ENCODE peak calls at places on chromosomes 2 and 18, in eight cellular contexts. S is stimulated activated CD4-positive, alpha-beta T cell treated with anti-CD3 and anti-CD28 coated beads, Interleukin-15, amount 100 ng/mL, for 1 hour; C is CD8-positive, alpha-beta memory T cell; O is PC-3; N is iPS-NIHi11; K is amniotic epithelial cell; F is A172; V is skeletal muscle cell. Z is an unnamed sample.

GRCh38 chr2:65299246-65299645 is 71.6 kb downstream of the ACTR2 start:
- DNase-seq in S (peak), C (no peak), O (peak), N (no peak), K (no peak), F (peak), V (peak), Z (no peak)

GRCh38 chr2:207252416-207252815 is 86.7 kb upstream of the KLF7 start:
- DNase-seq in S (no peak), C (no peak), O (no peak), N (no peak), K (no peak), F (no peak), V (no peak), Z (no peak)

GRCh38 chr2:10911291-10912075 is at the start of gene KCNF1:
- DNase-seq in S (no peak), C (no peak), O (peak), N (peak), K (peak), F (peak), V (peak), Z (peak)

GRCh38 chr2:112162956-112163355 is 24.8 kb downstream of the FBLN7 start:
- DNase-seq in S (no peak), C (no peak), O (no peak), N (no peak), K (no peak), F (no peak), V (no peak), Z (no peak)

GRCh38 chr2:200471324-200471848 is 38.5 kb downstream of the KCTD18 start:
- DNase-seq in S (no peak), C (peak), O (peak), N (peak), K (no peak), F (peak), V (no peak), Z (peak)

GRCh38 chr18:12253517-12254136 is 534 bp upstream of the CIDEA start:
- DNase-seq in S (no peak), C (no peak), O (no peak), N (peak), K (no peak), F (no peak), V (no peak), Z (no peak)

GRCh38 chr2:98486374-98486981 is 41.8 kb downstream of the INPP4A start:
- DNase-seq in S (no peak), C (no peak), O (no peak), N (no peak), K (no peak), F (no peak), V (no peak), Z (no peak)

GRCh38 chr2:202841090-202841867 is 30.3 kb downstream of the ICA1L start:
- DNase-seq in S (no peak), C (no peak), O (no peak), N (no peak), K (no peak), F (no peak), V (no peak), Z (no peak)

GRCh38 chr18:74819433-74820059 is 221.9 kb downstream of the ZNF407 start:
- DNase-seq in S (no peak), C (no peak), O (peak), N (peak), K (no peak), F (no peak), V (no peak), Z (no peak)

GRCh38 chr2:179107179-179107541 is 57.2 kb upstream of the CCDC141 start:
- DNase-seq in S (no peak), C (no peak), O (no peak), N (no peak), K (no peak), F (no peak), V (no peak), Z (no peak)

GRCh38 chr2:106085441-106085911 is 108.6 kb downstream of the UXS1 start:
- DNase-seq in S (no peak), C (no peak), O (peak), N (peak), K (peak), F (no peak), V (no peak), Z (peak)

GRCh38 chr2:149904816-149905215 is 317.2 kb upstream of the MMADHC start:
- DNase-seq in S (no peak), C (no peak), O (no peak), N (no peak), K (peak), F (no peak), V (no peak), Z (no peak)

GRCh38 chr2:53751728-53752127 is 15.9 kb upstream of the CHAC2 start:
- DNase-seq in S (no peak), C (no peak), O (peak), N (no peak), K (peak), F (peak), V (no peak), Z (no peak)

GRCh38 chr2:44949329-44950151 is 8.0 kb downstream of the SIX3 start:
- DNase-seq in S (no peak), C (no peak), O (no peak), N (no peak), K (no peak), F (no peak), V (no peak), Z (no peak)

GRCh38 chr18:58633874-58634273 is 5.0 kb upstream of the ALPK2 start:
- DNase-seq in S (no peak), C (no peak), O (no peak), N (no peak), K (no peak), F (no peak), V (no peak), Z (no peak)

GRCh38 chr2:170742000-170742399 is 26.9 kb downstream of the SP5 start:
- DNase-seq in S (no peak), C (no peak), O (no peak), N (no peak), K (no peak), F (no peak), V (no peak), Z (no peak)

GRCh38 chr2:150484461-150484931 is 3.0 kb downstream of the RND3 start:
- DNase-seq in S (no peak), C (no peak), O (peak), N (no peak), K (no peak), F (no peak), V (no peak), Z (no peak)